ENCODE peak calls at places on chromosomes 4 and X, in seven cellular contexts. Q is esophagus squamous epithelium, X is heart left ventricle, U is tibial nerve, K is ovary, N is stomach, Z is Peyer's patch. L is an unnamed sample.

GRCh38 chr4:74473155-74473811 is 28.3 kb downstream of the AREG start:
- DNase-seq in X (no peak), U (no peak), Z (no peak), Q (no peak), N (peak; percentile 27), K (no peak), L (no peak)

GRCh38 chr4:56371426-56372220 is 15.7 kb downstream of the AASDH start:
- DNase-seq in K (no peak), U (no peak), X (no peak), Z (no peak), N (no peak), Q (no peak), L (no peak)

GRCh38 chr4:167688660-167689142 is 403.6 kb upstream of the ANXA10 start:
- DNase-seq in Q (no peak), X (no peak), Z (no peak), N (no peak), U (no peak), K (no peak), L (no peak)

GRCh38 chrX:1661048-1661921 is 46.4 kb downstream of the ASMT start:
- DNase-seq in Z (peak; percentile 81), N (peak; percentile 46), U (peak; percentile 15), Q (peak; percentile 33), K (no peak), X (peak; percentile 72), L (no peak)

GRCh38 chr4:16043820-16044554 is 39.8 kb downstream of the PROM1 start:
- DNase-seq in X (no peak), K (no peak), Z (no peak), Q (no peak), U (no peak), N (no peak), L (no peak)

GRCh38 chrX:13253223-13253622 is 66.6 kb downstream of the ATXN3L start:
- DNase-seq in K (no peak), X (no peak), N (no peak), Q (no peak), Z (no peak), U (no peak), L (no peak)

GRCh38 chrX:40156472-40157227 is 58.9 kb upstream of the BCOR start:
- DNase-seq in X (no peak), Z (no peak), N (no peak), Q (no peak), K (no peak), U (no peak), L (no peak)

GRCh38 chrX:53445977-53446376 is 11.8 kb upstream of the HSD17B10 start:
- DNase-seq in U (no peak), Z (no peak), N (peak; percentile 44), Q (no peak), X (peak; percentile 63), K (no peak), L (peak; percentile 43)

GRCh38 chr4:20464381-20464780 is 212.7 kb downstream of the SLIT2 start:
- DNase-seq in Z (no peak), U (no peak), X (no peak), K (no peak), N (no peak), Q (no peak), L (no peak)

GRCh38 chr4:187125062-187125461 is 401.4 kb upstream of the FAT1 start:
- DNase-seq in K (no peak), Q (no peak), N (no peak), Z (no peak), X (no peak), U (no peak), L (no peak)

GRCh38 chr4:24703298-24703697 is 92.1 kb upstream of the SOD3 start:
- DNase-seq in U (no peak), X (no peak), Z (no peak), K (no peak), N (no peak), Q (no peak), L (no peak)

GRCh38 chr4:99815597-99816011 is 1.0 kb upstream of the DAPP1 start:
- DNase-seq in X (no peak), Z (no peak), Q (no peak), U (no peak), N (peak; percentile 77), K (no peak), L (no peak)

GRCh38 chr4:137156054-137156453 is 376.2 kb downstream of the PCDH18 start:
- DNase-seq in Z (no peak), Q (no peak), N (no peak), K (no peak), U (no peak), X (no peak), L (no peak)
- H3K27ac ChIP-seq in Z (no peak overlapping the region), Q (no peak overlapping the region), N (no peak overlapping the region), K (no peak overlapping the region), U (no peak overlapping the region), X (no peak overlapping the region), L (no peak overlapping the region)

DNA sequence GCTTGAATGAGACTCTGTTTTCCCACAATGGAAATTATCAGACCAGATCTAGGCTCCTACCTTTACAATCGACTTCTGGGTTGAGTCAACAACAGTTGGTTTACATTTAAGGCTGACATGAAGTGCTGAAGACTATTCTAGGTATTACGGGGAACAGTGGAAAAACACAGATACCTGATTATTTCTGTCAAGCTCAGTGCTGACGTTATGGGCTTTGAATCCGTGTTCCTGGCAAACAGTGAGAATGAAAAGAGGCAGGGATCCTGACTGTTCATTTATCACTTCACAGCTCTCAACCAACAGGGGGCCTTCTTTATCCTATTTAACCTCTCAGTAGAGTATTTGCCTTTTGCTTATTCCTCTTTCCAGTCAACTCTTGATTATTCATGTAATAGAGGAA is 43.1 kb downstream of the TMEM164 start:
- DNase-seq in X (no peak), K (no peak), N (no peak), U (no peak), Z (no peak), Q (no peak), L (no peak)
- TF ChIP-seq CTCF in X (peak; percentile 12), K (no peak), N (no peak), U (no peak), Z (no peak), Q (no peak), L (no peak)

GRCh38 chr4:32030406-32030805 is 1310.2 kb downstream of the PCDH7 start:
- DNase-seq in Q (no peak), K (no peak), Z (no peak), N (no peak), U (no peak), X (no peak), L (no peak)

GRCh38 chr4:32022071-32022470 is 1301.9 kb downstream of the PCDH7 start:
- DNase-seq in Z (no peak), N (no peak), K (no peak), X (no peak), U (no peak), Q (no peak), L (no peak)

GRCh38 chr4:32031026-32031425 is 1310.9 kb downstream of the PCDH7 start:
- DNase-seq in Z (no peak), U (no peak), N (no peak), X (no peak), Q (no peak), K (no peak), L (no peak)

GRCh38 chr4:32025840-32026459 is 1305.8 kb downstream of the PCDH7 start:
- DNase-seq in Z (no peak), Q (no peak), X (no peak), K (no peak), U (no peak), N (no peak), L (no peak)
- H3K27ac ChIP-seq in Z (no peak overlapping the region), Q (no peak overlapping the region), X (no peak overlapping the region), K (no peak overlapping the region), U (no peak overlapping the region), N (no peak overlapping the region), L (no peak overlapping the region)

GRCh38 chrX:134373736-134374135 is 86.2 kb upstream of the HPRT1 start:
- DNase-seq in Q (no peak), K (no peak), Z (no peak), U (no peak), N (no peak), X (no peak), L (no peak)

GRCh38 chrX:134375691-134376090 is 84.3 kb upstream of the HPRT1 start:
- DNase-seq in N (no peak), Z (no peak), U (no peak), K (no peak), X (no peak), Q (no peak), L (no peak)

GRCh38 chrX:134374294-134374693 is 85.7 kb upstream of the HPRT1 start:
- DNase-seq in K (no peak), Z (no peak), N (no peak), U (no peak), Q (no peak), X (no peak), L (no peak)

GRCh38 chrX:134374910-134375309 is 85.1 kb upstream of the HPRT1 start:
- DNase-seq in N (no peak), Q (no peak), Z (no peak), U (no peak), X (no peak), K (no peak), L (no peak)

GRCh38 chrX:134377537-134377936 is 82.4 kb upstream of the HPRT1 start:
- DNase-seq in U (no peak), X (no peak), Z (peak; percentile 22), N (no peak), Q (no peak), K (no peak), L (no peak)
- TF ChIP-seq CTCF in U (no peak), X (no peak), Z (peak; percentile 17), N (no peak), Q (no peak), K (no peak), L (no peak)

DNA sequence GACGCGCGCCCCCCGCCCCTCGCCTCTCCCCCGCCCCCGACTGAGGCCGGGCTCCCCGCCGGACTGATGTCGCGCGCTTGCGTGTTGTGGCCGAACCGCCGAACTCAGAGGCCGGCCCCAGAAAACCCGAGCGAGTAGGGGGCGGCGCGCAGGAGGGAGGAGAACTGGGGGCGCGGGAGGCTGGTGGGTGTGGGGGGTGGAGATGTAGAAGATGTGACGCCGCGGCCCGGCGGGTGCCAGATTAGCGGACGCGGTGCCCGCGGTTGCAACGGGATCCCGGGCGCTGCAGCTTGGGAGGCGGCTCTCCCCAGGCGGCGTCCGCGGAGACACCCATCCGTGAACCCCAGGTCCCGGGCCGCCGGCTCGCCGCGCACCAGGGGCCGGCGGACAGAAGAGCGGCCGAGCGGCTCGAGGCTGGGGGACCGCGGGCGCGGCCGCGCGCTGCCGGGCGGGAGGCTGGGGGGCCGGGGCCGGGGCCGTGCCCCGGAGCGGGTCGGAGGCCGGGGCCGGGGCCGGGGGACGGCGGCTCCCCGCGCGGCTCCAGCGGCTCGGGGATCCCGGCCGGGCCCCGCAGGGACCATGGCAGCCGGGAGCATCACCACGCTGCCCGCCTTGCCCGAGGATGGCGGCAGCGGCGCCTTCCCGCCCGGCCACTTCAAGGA is at the start of gene FGF2:
- DNase-seq in Q (no peak), U (peak; percentile 54), K (peak; percentile 86), X (peak; percentile 82), Z (peak; percentile 20), N (peak; percentile 31), L (peak; percentile 73)
- H3K27ac ChIP-seq in Q (peak within 1 kb of the TSS; percentile 79), U (peak within 1 kb of the TSS; percentile 85), K (peak within 1 kb of the TSS; percentile 96), X (peak within 1 kb of the TSS; percentile 86), Z (peak within 1 kb of the TSS; percentile 65), N (peak within 1 kb of the TSS; percentile 80), L (peak within 1 kb of the TSS; percentile 64)